ENCODE peak calls at places on chromosomes 7 and 10, in six cellular contexts. X is heart left ventricle; I is osteocyte; H is colonic mucosa; Y is stimulated activated CD8-positive, alpha-beta memory T cell treated with anti-CD3 and anti-CD28 coated beads, Interleukin-4, amount 100 ng/mL, for 1 hour; E is SK-N-MC. D is an unnamed sample.
A peak's percentile ranks its signal among the peaks of the same experiment; 100 is the strongest.

GRCh38 chr10:92075829-92076228 is 152.3 kb downstream of the BTAF1 start:
- DNase-seq in X (no peak), I (no peak), H (no peak), Y (no peak), E (no peak), D (no peak)

GRCh38 chr7:150326657-150327268 is 3.4 kb upstream of the ACTR3C start:
- DNase-seq in X (no peak), I (no peak), H (no peak), Y (no peak), E (no peak), D (no peak)

GRCh38 chr10:35416628-35417625 is 80.6 kb downstream of the CCNY start:
- DNase-seq in X (no peak), I (no peak), H (no peak), Y (no peak), E (no peak), D (no peak)

GRCh38 chr7:151168022-151168786 is 710 bp upstream of the GBX1 start:
- DNase-seq in X (no peak), I (no peak), H (peak; percentile 37), Y (peak; percentile 29), E (no peak), D (peak; percentile 66)

GRCh38 chr7:28102778-28103177 is 77.8 kb downstream of the JAZF1 start:
- DNase-seq in X (peak; percentile 33), I (no peak), H (no peak), Y (no peak), E (no peak), D (no peak)

GRCh38 chr10:93413252-93413689 is 68.9 kb downstream of the MYOF start:
- DNase-seq in X (no peak), I (no peak), H (no peak), Y (peak; percentile 1), E (no peak), D (no peak)

GRCh38 chr10:103661198-103661950 is 167.9 kb downstream of the NEURL1 start:
- DNase-seq in X (peak; percentile 90), I (peak; percentile 90), H (peak; percentile 71), Y (peak; percentile 7), E (peak; percentile 10), D (peak; percentile 85)

GRCh38 chr10:70293169-70293813 is 9.5 kb upstream of the NPFFR1 start:
- DNase-seq in X (no peak), I (no peak), H (no peak), Y (no peak), E (no peak), D (no peak)